ENCODE peak calls at places on chromosomes 3 and 15, in six cellular contexts. One of them, this sample, is unnamed.

GRCh38 chr3:108838411-108838810 is 15.8 kb downstream of the TRAT1 start:
- DNase-seq in IMR-90: no peak
- DNase-seq in H9: no peak
- DNase-seq in fibroblast of lung: no peak
- DNase-seq in PC-3: no peak
- DNase-seq in endothelial cell of umbilical vein: no peak
- DNase-seq in this sample: no peak

GRCh38 chr3:173096140-173096539 is 44.9 kb downstream of the SPATA16 start:
- DNase-seq in IMR-90: no peak
- DNase-seq in H9: no peak
- DNase-seq in fibroblast of lung: no peak
- DNase-seq in PC-3: no peak
- DNase-seq in endothelial cell of umbilical vein: no peak
- DNase-seq in this sample: no peak

GRCh38 chr15:77617507-77618285 is 15.0 kb downstream of the LINGO1 start:
- DNase-seq in IMR-90: no peak
- DNase-seq in H9: peak
- DNase-seq in fibroblast of lung: no peak
- DNase-seq in PC-3: peak
- DNase-seq in endothelial cell of umbilical vein: no peak
- DNase-seq in this sample: no peak

GRCh38 chr15:55654541-55654940 is 66.4 kb upstream of the PYGO1 start:
- DNase-seq in IMR-90: peak
- DNase-seq in H9: no peak
- DNase-seq in fibroblast of lung: peak
- DNase-seq in PC-3: peak
- DNase-seq in endothelial cell of umbilical vein: peak
- DNase-seq in this sample: no peak

GRCh38 chr3:65811050-65811766 is 227.5 kb downstream of the MAGI1 start:
- DNase-seq in IMR-90: peak
- DNase-seq in H9: no peak
- DNase-seq in fibroblast of lung: peak
- DNase-seq in PC-3: no peak
- DNase-seq in endothelial cell of umbilical vein: no peak
- DNase-seq in this sample: no peak

GRCh38 chr3:134351421-134351820 is 22.8 kb downstream of the AMOTL2 start:
- DNase-seq in IMR-90: no peak
- DNase-seq in H9: no peak
- DNase-seq in fibroblast of lung: no peak
- DNase-seq in PC-3: no peak
- DNase-seq in endothelial cell of umbilical vein: no peak
- DNase-seq in this sample: no peak

GRCh38 chr3:105516972-105517371 is 150.3 kb downstream of the ALCAM start:
- DNase-seq in IMR-90: no peak
- DNase-seq in H9: no peak
- DNase-seq in fibroblast of lung: peak
- DNase-seq in PC-3: no peak
- DNase-seq in endothelial cell of umbilical vein: no peak
- DNase-seq in this sample: no peak

GRCh38 chr3:14415501-14415900 is 13.1 kb downstream of the SLC6A6 start:
- DNase-seq in IMR-90: peak
- DNase-seq in H9: no peak
- DNase-seq in fibroblast of lung: no peak
- DNase-seq in PC-3: peak
- DNase-seq in endothelial cell of umbilical vein: no peak
- DNase-seq in this sample: no peak

GRCh38 chr3:68764554-68764953 is 167.8 kb downstream of the TAFA4 start:
- DNase-seq in IMR-90: no peak
- DNase-seq in H9: no peak
- DNase-seq in fibroblast of lung: no peak
- DNase-seq in PC-3: no peak
- DNase-seq in endothelial cell of umbilical vein: no peak
- DNase-seq in this sample: no peak

GRCh38 chr15:83489690-83490089 is 42.5 kb downstream of the SH3GL3 start:
- DNase-seq in IMR-90: no peak
- DNase-seq in H9: no peak
- DNase-seq in fibroblast of lung: no peak
- DNase-seq in PC-3: no peak
- DNase-seq in endothelial cell of umbilical vein: no peak
- DNase-seq in this sample: no peak

GRCh38 chr3:171640520-171641412 is 169.5 kb downstream of the PLD1 start:
- DNase-seq in IMR-90: peak
- DNase-seq in H9: peak
- DNase-seq in fibroblast of lung: peak
- DNase-seq in PC-3: peak
- DNase-seq in endothelial cell of umbilical vein: peak
- DNase-seq in this sample: no peak

GRCh38 chr3:14801031-14801430 is 17.7 kb upstream of the FGD5 start:
- DNase-seq in IMR-90: no peak
- DNase-seq in H9: no peak
- DNase-seq in fibroblast of lung: no peak
- DNase-seq in PC-3: no peak
- DNase-seq in endothelial cell of umbilical vein: no peak
- DNase-seq in this sample: no peak

GRCh38 chr3:39478226-39478625 is 10.7 kb downstream of the MOBP start:
- DNase-seq in IMR-90: no peak
- DNase-seq in H9: no peak
- DNase-seq in fibroblast of lung: no peak
- DNase-seq in PC-3: no peak
- DNase-seq in endothelial cell of umbilical vein: no peak
- DNase-seq in this sample: no peak

GRCh38 chr3:177144922-177145321 is 52.4 kb downstream of the TBL1XR1 start:
- DNase-seq in IMR-90: no peak
- DNase-seq in H9: no peak
- DNase-seq in fibroblast of lung: no peak
- DNase-seq in PC-3: peak
- DNase-seq in endothelial cell of umbilical vein: no peak
- DNase-seq in this sample: no peak

GRCh38 chr3:132255041-132255745 is 62.0 kb upstream of the ACP3 start:
- DNase-seq in IMR-90: peak
- DNase-seq in H9: no peak
- DNase-seq in fibroblast of lung: peak
- DNase-seq in PC-3: peak
- DNase-seq in endothelial cell of umbilical vein: no peak
- DNase-seq in this sample: no peak

GRCh38 chr3:61681636-61682035 is 120.3 kb downstream of the PTPRG start:
- DNase-seq in IMR-90: no peak
- DNase-seq in H9: no peak
- DNase-seq in fibroblast of lung: no peak
- DNase-seq in PC-3: no peak
- DNase-seq in endothelial cell of umbilical vein: no peak
- DNase-seq in this sample: no peak

GRCh38 chr3:78077842-78078241 is 1037.9 kb downstream of the ROBO2 start:
- DNase-seq in IMR-90: no peak
- DNase-seq in H9: no peak
- DNase-seq in fibroblast of lung: no peak
- DNase-seq in PC-3: peak
- DNase-seq in endothelial cell of umbilical vein: no peak
- DNase-seq in this sample: no peak

GRCh38 chr3:127630811-127631714 is 2.1 kb downstream of the PODXL2 start:
- DNase-seq in IMR-90: no peak
- DNase-seq in H9: no peak
- DNase-seq in fibroblast of lung: no peak
- DNase-seq in PC-3: no peak
- DNase-seq in endothelial cell of umbilical vein: no peak
- DNase-seq in this sample: no peak

GRCh38 chr3:140050977-140051957 is 116.3 kb downstream of the CLSTN2 start:
- DNase-seq in IMR-90: no peak
- DNase-seq in H9: peak
- DNase-seq in fibroblast of lung: no peak
- DNase-seq in PC-3: no peak
- DNase-seq in endothelial cell of umbilical vein: no peak
- DNase-seq in this sample: no peak

GRCh38 chr15:65982941-65983340 is 113.7 kb downstream of the RAB11A start:
- DNase-seq in IMR-90: no peak
- DNase-seq in H9: no peak
- DNase-seq in fibroblast of lung: no peak
- DNase-seq in PC-3: no peak
- DNase-seq in endothelial cell of umbilical vein: no peak
- DNase-seq in this sample: no peak

GRCh38 chr15:65985387-65985786 is 116.1 kb downstream of the RAB11A start:
- DNase-seq in IMR-90: no peak
- DNase-seq in H9: no peak
- DNase-seq in fibroblast of lung: no peak
- DNase-seq in PC-3: no peak
- DNase-seq in endothelial cell of umbilical vein: no peak
- DNase-seq in this sample: no peak

GRCh38 chr15:65986416-65986815 is 117.1 kb downstream of the RAB11A start:
- DNase-seq in IMR-90: no peak
- DNase-seq in H9: no peak
- DNase-seq in fibroblast of lung: no peak
- DNase-seq in PC-3: no peak
- DNase-seq in endothelial cell of umbilical vein: no peak
- DNase-seq in this sample: no peak

GRCh38 chr15:65990298-65990981 is 121.1 kb downstream of the RAB11A start:
- DNase-seq in IMR-90: no peak
- DNase-seq in H9: no peak
- DNase-seq in fibroblast of lung: no peak
- DNase-seq in PC-3: no peak
- DNase-seq in endothelial cell of umbilical vein: no peak
- DNase-seq in this sample: no peak

DNA sequence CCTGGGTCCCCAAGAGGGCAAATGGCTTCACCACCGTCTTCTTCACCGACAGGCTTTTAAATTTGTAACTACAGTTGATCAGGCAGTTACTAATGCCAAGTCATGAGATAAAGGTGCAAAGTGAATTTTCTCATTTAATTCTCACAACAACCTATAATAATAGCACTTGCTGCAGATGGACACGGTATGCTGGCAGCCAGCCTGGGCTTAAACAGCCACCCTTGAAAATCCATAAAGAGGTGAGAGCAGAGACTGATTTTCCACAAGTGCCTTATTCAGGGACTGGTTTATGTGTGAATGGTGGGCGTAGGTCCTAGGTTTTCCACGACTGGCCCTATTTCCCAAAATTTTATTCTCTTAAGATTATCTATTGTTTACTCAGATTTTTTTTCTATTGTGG is 117.8 kb downstream of the RAB11A start:
- DNase-seq in IMR-90: no peak
- DNase-seq in H9: no peak
- DNase-seq in fibroblast of lung: no peak
- DNase-seq in PC-3: no peak
- DNase-seq in endothelial cell of umbilical vein: no peak
- DNase-seq in this sample: no peak
- H3K9ac ChIP-seq in IMR-90: no peak
- H3K9ac ChIP-seq in H9: no peak
- H3K9ac ChIP-seq in fibroblast of lung: no peak
- H3K9ac ChIP-seq in PC-3: no peak
- H3K9ac ChIP-seq in endothelial cell of umbilical vein: no peak
- H3K9ac ChIP-seq in this sample: no peak

GRCh38 chr3:97896547-97896946 is 74.7 kb downstream of the CRYBG3 start:
- DNase-seq in IMR-90: no peak
- DNase-seq in H9: no peak
- DNase-seq in fibroblast of lung: no peak
- DNase-seq in PC-3: no peak
- DNase-seq in endothelial cell of umbilical vein: no peak
- DNase-seq in this sample: no peak
- TF ChIP-seq CTCF in IMR-90: no peak
- TF ChIP-seq CTCF in H9: peak
- TF ChIP-seq CTCF in fibroblast of lung: no peak
- TF ChIP-seq CTCF in PC-3: peak
- TF ChIP-seq CTCF in endothelial cell of umbilical vein: no peak
- TF ChIP-seq CTCF in this sample: no peak

DNA sequence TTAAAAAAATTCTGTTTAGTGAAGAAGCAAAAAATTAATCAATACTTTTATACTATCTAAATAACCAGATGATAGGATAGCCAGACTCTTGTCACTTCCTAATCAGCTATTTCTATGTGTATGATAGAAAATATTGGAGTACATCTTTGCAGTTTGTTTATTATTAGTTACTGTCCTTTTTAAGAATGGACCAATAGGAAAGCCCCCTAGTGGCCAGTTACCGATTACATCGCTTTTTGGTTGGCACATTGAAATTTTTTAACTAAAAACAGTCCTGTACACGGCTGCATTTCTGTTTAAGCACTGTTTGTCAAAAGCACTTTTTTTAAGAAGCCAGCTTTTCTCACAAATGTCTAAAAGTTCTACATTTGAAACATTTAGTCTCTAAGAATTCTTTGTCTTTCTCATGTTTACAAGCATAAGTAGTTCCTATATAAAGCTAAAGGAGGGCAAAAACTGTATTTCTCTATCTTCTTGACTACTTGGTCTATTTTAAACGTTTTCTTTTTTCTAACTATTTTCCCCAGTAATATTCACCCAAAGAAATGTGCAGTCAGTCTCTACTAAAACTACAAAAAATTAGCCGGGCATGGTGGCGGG is 253.2 kb upstream of the LRTM1 start:
- DNase-seq in IMR-90: no peak
- DNase-seq in H9: no peak
- DNase-seq in fibroblast of lung: peak
- DNase-seq in PC-3: peak
- DNase-seq in endothelial cell of umbilical vein: peak
- DNase-seq in this sample: no peak
- H3K9ac ChIP-seq in IMR-90: no peak
- H3K9ac ChIP-seq in H9: no peak
- H3K9ac ChIP-seq in fibroblast of lung: no peak
- H3K9ac ChIP-seq in PC-3: no peak
- H3K9ac ChIP-seq in endothelial cell of umbilical vein: no peak
- H3K9ac ChIP-seq in this sample: no peak

DNA sequence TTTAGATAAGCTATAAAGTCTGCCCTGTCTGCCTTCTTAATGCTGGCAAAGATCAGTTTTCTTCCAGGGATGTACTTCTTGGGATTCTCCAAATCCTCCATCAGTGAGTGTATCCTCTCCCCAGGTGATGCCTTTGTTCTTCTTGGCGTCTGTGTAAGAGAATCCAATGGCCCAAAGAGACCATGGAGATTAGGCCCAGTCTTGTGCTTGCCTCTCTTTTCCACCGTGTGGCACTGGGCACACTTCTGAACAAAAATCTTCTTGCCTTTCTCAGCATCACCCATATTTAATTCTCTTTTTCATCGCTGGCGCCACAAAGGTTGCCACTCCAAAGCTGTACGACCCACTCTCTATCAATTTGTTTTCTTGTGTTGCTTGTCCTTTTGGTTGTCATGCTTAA is 32.2 kb upstream of the TAMM41 start:
- DNase-seq in IMR-90: no peak
- DNase-seq in H9: no peak
- DNase-seq in fibroblast of lung: no peak
- DNase-seq in PC-3: no peak
- DNase-seq in endothelial cell of umbilical vein: no peak
- DNase-seq in this sample: no peak
- TF ChIP-seq CTCF in IMR-90: no peak
- TF ChIP-seq CTCF in H9: peak
- TF ChIP-seq CTCF in fibroblast of lung: peak
- TF ChIP-seq CTCF in PC-3: no peak
- TF ChIP-seq CTCF in endothelial cell of umbilical vein: no peak
- TF ChIP-seq CTCF in this sample: no peak